ENCODE peak calls at places on chromosomes 16 and 17, in six cellular contexts. Q is H9; L is GM04504; X is CD8-positive, alpha-beta memory T cell; D is NCI-H82; J is glutamatergic neuron. P is an unnamed sample.

GRCh38 chr16:84916850-84917249 is 94.5 kb downstream of the ZDHHC7 start:
- DNase-seq in Q (no peak), L (no peak), X (no peak), D (peak; percentile 12), J (peak; percentile 52), P (no peak)

GRCh38 chr16:77424841-77425604 is 9.8 kb downstream of the ADAMTS18 start:
- DNase-seq in Q (no peak), L (no peak), X (no peak), D (no peak), J (no peak), P (no peak)

GRCh38 chr16:26830716-26831115 is 236.0 kb upstream of the C16orf82 start:
- DNase-seq in Q (no peak), L (no peak), X (no peak), D (peak; percentile 34), J (no peak), P (no peak)

GRCh38 chr16:65601781-65602180 is 479.9 kb upstream of the CDH11 start:
- DNase-seq in Q (no peak), L (no peak), X (no peak), D (no peak), J (no peak), P (no peak)

GRCh38 chr17:39953471-39953888 is 9.3 kb upstream of the GSDMA start:
- DNase-seq in Q (no peak), L (no peak), X (no peak), D (no peak), J (no peak), P (no peak)

GRCh38 chr17:48753794-48754499 is 25.4 kb upstream of the HOXB13 start:
- DNase-seq in Q (no peak), L (no peak), X (no peak), D (no peak), J (no peak), P (no peak)

GRCh38 chr16:19691161-19691850 is 26.7 kb downstream of the KNOP1 start:
- DNase-seq in Q (no peak), L (no peak), X (no peak), D (no peak), J (no peak), P (no peak)

GRCh38 chr17:40316571-40317344 is 7.8 kb downstream of the RARA start:
- DNase-seq in Q (peak; percentile 79), L (peak; percentile 69), X (no peak), D (no peak), J (peak; percentile 36), P (no peak)

GRCh38 chr17:76781056-76781982 is 43.4 kb downstream of the MFSD11 start:
- DNase-seq in Q (peak; percentile 54), L (no peak), X (no peak), D (peak; percentile 23), J (no peak), P (no peak)

GRCh38 chr17:48494335-48494734 is 36.5 kb downstream of the HOXB1 start:
- DNase-seq in Q (no peak), L (no peak), X (no peak), D (no peak), J (no peak), P (no peak)

P was measured in iPS DF 6.9.